ENCODE peak calls at places on chromosomes 4 and X, in six cellular contexts. J is H1, G is WTC11, A is GM12878, I is K562, N is HepG2. Y is an unnamed sample.

GRCh38 chr4:123256006-123256405 is 140.6 kb upstream of the SPRY1 start:
- DNase-seq in G (no peak), A (no peak), I (no peak), J (no peak), N (no peak), Y (no peak)

GRCh38 chrX:17414057-17414658 is 39.2 kb downstream of the NHS start:
- DNase-seq in N (no peak), A (no peak), J (no peak), I (no peak), G (no peak), Y (no peak)

GRCh38 chrX:11953615-11954014 is 184.7 kb upstream of the FRMPD4 start:
- DNase-seq in N (no peak), I (no peak), A (no peak), J (no peak), G (no peak), Y (no peak)

GRCh38 chr4:158538176-158538575 is 16.5 kb downstream of the RXFP1 start:
- DNase-seq in J (no peak), I (no peak), G (no peak), A (no peak), N (no peak), Y (no peak)

GRCh38 chr4:155011163-155011825 is 197.1 kb upstream of the NPY2R start:
- DNase-seq in N (no peak), G (no peak), J (no peak), I (no peak), A (no peak), Y (no peak)

GRCh38 chrX:78168065-78168464 is 28.6 kb upstream of the TAF9B start:
- DNase-seq in G (no peak), N (no peak), I (no peak), J (no peak), A (no peak), Y (no peak)

GRCh38 chr4:72629540-72629939 is 60.5 kb upstream of the ADAMTS3 start:
- DNase-seq in G (no peak), A (no peak), N (no peak), I (no peak), J (no peak), Y (no peak)

GRCh38 chrX:23365541-23365940 is 30.9 kb downstream of the PTCHD1 start:
- DNase-seq in G (no peak), J (no peak), I (no peak), A (no peak), N (no peak), Y (no peak)

GRCh38 chr4:145285928-145286327 is 105.5 kb upstream of the OTUD4 start:
- DNase-seq in A (no peak), I (no peak), G (no peak), N (no peak), J (no peak), Y (no peak)

GRCh38 chr4:163693211-163693610 is 198.7 kb downstream of the TMA16 start:
- DNase-seq in I (no peak), A (no peak), G (no peak), J (no peak), N (no peak), Y (no peak)

GRCh38 chr4:169583563-169583962 is 28.8 kb downstream of the NEK1 start:
- DNase-seq in A (no peak), G (no peak), I (no peak), N (no peak), J (no peak), Y (no peak)

GRCh38 chr4:156113138-156113537 is 159.5 kb upstream of the CTSO start:
- DNase-seq in N (no peak), I (no peak), A (no peak), G (no peak), J (no peak), Y (no peak)

GRCh38 chr4:152535236-152535902 is 523 bp downstream of the FBXW7 start:
- DNase-seq in A (no peak), G (peak; percentile 25), N (no peak), I (peak; percentile 40), J (peak; percentile 49), Y (no peak)

GRCh38 chr4:165738571-165738970 is 134.5 kb upstream of the TLL1 start:
- DNase-seq in G (no peak), I (no peak), N (no peak), A (no peak), J (no peak), Y (no peak)

GRCh38 chr4:147862043-147862692 is 130.3 kb downstream of the ARHGAP10 start:
- DNase-seq in G (no peak), I (no peak), J (no peak), N (no peak), A (no peak), Y (no peak)

DNA sequence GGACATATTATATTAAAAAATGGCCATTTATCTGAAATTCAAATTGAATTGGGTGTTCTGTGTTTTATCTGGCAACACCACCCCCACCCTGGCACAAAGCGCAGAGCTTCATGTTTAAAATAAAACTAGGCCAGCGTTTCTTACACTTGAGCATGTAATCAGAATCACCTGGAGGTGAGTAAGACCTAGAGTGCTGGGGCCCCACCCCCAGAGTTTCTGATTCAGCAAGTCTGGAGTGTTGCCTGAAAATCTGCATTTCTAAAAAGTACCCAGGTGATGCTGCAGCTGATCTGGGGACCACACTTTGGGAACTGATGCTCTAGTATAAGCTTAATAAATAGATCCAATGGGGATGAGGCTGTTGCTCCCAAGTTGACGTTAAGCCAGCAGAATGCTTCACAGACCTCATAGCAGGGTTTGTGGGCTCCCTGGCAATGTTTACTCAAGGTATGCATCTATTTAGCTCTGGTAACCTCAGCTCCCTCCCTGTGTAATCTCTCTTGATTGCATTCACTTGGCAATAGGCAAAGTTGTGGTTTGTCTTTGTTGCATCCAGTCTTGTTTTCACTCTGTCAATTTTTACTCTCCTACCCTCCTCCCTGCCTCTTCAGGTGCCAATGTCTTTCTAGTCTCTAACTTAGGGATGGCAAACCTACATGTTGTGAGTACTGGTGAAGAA is 99.8 kb upstream of the TEX13D start:
- DNase-seq in I (no peak), G (no peak), A (no peak), N (no peak), J (no peak), Y (no peak)
- TF ChIP-seq ATF3 in I (no peak), G (no peak), A (no peak), N (no peak), J (no peak), Y (no peak)

GRCh38 chrX:151818828-151819227 is 84.3 kb downstream of the CNGA2 start:
- DNase-seq in G (no peak), N (no peak), A (no peak), J (no peak), I (no peak), Y (no peak)
- TF ChIP-seq ATF3 in G (no peak), N (no peak), A (no peak), J (no peak), I (no peak), Y (no peak)

GRCh38 chrX:8404443-8404842 is 60.2 kb upstream of the VCX3B start:
- DNase-seq in I (no peak), A (no peak), J (no peak), G (no peak), N (no peak), Y (no peak)
- TF ChIP-seq ATF3 in I (no peak), A (no peak), J (no peak), G (no peak), N (no peak), Y (no peak)

GRCh38 chr4:83205760-83206159 is 78.8 kb downstream of the COQ2 start:
- DNase-seq in J (no peak), A (no peak), N (no peak), I (no peak), G (no peak), Y (no peak)

GRCh38 chr4:83207497-83208105 is 77.0 kb downstream of the COQ2 start:
- DNase-seq in A (no peak), I (no peak), J (no peak), G (no peak), N (no peak), Y (peak; percentile 83)

GRCh38 chr4:83212041-83212851 is 72.4 kb downstream of the COQ2 start:
- DNase-seq in J (no peak), A (peak; percentile 90), G (no peak), I (no peak), N (no peak), Y (no peak)

GRCh38 chr4:83208371-83208770 is 76.2 kb downstream of the COQ2 start:
- DNase-seq in I (no peak), G (no peak), N (no peak), J (no peak), A (no peak), Y (no peak)

GRCh38 chr4:83208776-83209365 is 75.7 kb downstream of the COQ2 start:
- DNase-seq in G (no peak), A (no peak), I (no peak), J (no peak), N (no peak), Y (no peak)
- TF ChIP-seq ATF3 in G (no peak), A (no peak), I (no peak), J (no peak), N (no peak), Y (no peak)

Y was measured in HCT116.